ENCODE peak calls at places on chromosomes 16 and 17, in six cellular contexts. One of them, this sample, is unnamed.

GRCh38 chr17:41490022-41490421 is 312 bp upstream of the KRT36 start:
- DNase-seq in HFFc6: no peak
- DNase-seq in Kasumi-1: no peak
- DNase-seq in RPMI8226: no peak
- DNase-seq in stimulated activated CD8-positive, alpha-beta memory T cell treated with anti-CD3 and anti-CD28 coated beads, Interleukin-15, amount 100 ng/mL, for 1 hour: no peak
- DNase-seq in lung microvascular endothelial cell: no peak
- DNase-seq in this sample: no peak

GRCh38 chr16:31507617-31507928 is 618 bp downstream of the RUSF1 start:
- DNase-seq in Kasumi-1: no peak
- DNase-seq in RPMI8226: no peak
- DNase-seq in stimulated activated CD8-positive, alpha-beta memory T cell treated with anti-CD3 and anti-CD28 coated beads, Interleukin-15, amount 100 ng/mL, for 1 hour: no peak
- DNase-seq in lung microvascular endothelial cell: no peak
- DNase-seq in HFFc6: no peak
- DNase-seq in this sample: no peak

GRCh38 chr17:19347323-19348080 is 15.0 kb downstream of the B9D1 start:
- DNase-seq in HFFc6: no peak
- DNase-seq in Kasumi-1: no peak
- DNase-seq in RPMI8226: no peak
- DNase-seq in stimulated activated CD8-positive, alpha-beta memory T cell treated with anti-CD3 and anti-CD28 coated beads, Interleukin-15, amount 100 ng/mL, for 1 hour: no peak
- DNase-seq in lung microvascular endothelial cell: no peak
- DNase-seq in this sample: no peak

GRCh38 chr16:86093801-86094750 is 195.1 kb downstream of the IRF8 start:
- DNase-seq in stimulated activated CD8-positive, alpha-beta memory T cell treated with anti-CD3 and anti-CD28 coated beads, Interleukin-15, amount 100 ng/mL, for 1 hour: no peak
- DNase-seq in Kasumi-1: no peak
- DNase-seq in lung microvascular endothelial cell: no peak
- DNase-seq in RPMI8226: no peak
- DNase-seq in HFFc6: no peak
- DNase-seq in this sample: no peak

GRCh38 chr16:4517812-4518211 is 20.8 kb downstream of the CDIP1 start:
- DNase-seq in stimulated activated CD8-positive, alpha-beta memory T cell treated with anti-CD3 and anti-CD28 coated beads, Interleukin-15, amount 100 ng/mL, for 1 hour: no peak
- DNase-seq in HFFc6: no peak
- DNase-seq in lung microvascular endothelial cell: peak
- DNase-seq in RPMI8226: peak
- DNase-seq in Kasumi-1: peak
- DNase-seq in this sample: no peak

GRCh38 chr17:2955931-2956582 is 107.3 kb downstream of the OR1D5 start:
- DNase-seq in Kasumi-1: no peak
- DNase-seq in stimulated activated CD8-positive, alpha-beta memory T cell treated with anti-CD3 and anti-CD28 coated beads, Interleukin-15, amount 100 ng/mL, for 1 hour: no peak
- DNase-seq in RPMI8226: no peak
- DNase-seq in lung microvascular endothelial cell: no peak
- DNase-seq in HFFc6: no peak
- DNase-seq in this sample: no peak

GRCh38 chr16:85490971-85491771 is 122.0 kb upstream of the GSE1 start:
- DNase-seq in lung microvascular endothelial cell: peak
- DNase-seq in stimulated activated CD8-positive, alpha-beta memory T cell treated with anti-CD3 and anti-CD28 coated beads, Interleukin-15, amount 100 ng/mL, for 1 hour: peak
- DNase-seq in Kasumi-1: peak
- DNase-seq in HFFc6: no peak
- DNase-seq in RPMI8226: peak
- DNase-seq in this sample: no peak

GRCh38 chr17:1762906-1763829 is 1.3 kb downstream of the SERPINF1 start:
- DNase-seq in lung microvascular endothelial cell: no peak
- DNase-seq in HFFc6: peak
- DNase-seq in RPMI8226: no peak
- DNase-seq in Kasumi-1: no peak
- DNase-seq in stimulated activated CD8-positive, alpha-beta memory T cell treated with anti-CD3 and anti-CD28 coated beads, Interleukin-15, amount 100 ng/mL, for 1 hour: no peak
- DNase-seq in this sample: no peak

GRCh38 chr16:85923153-85924021 is 24.4 kb downstream of the IRF8 start:
- DNase-seq in stimulated activated CD8-positive, alpha-beta memory T cell treated with anti-CD3 and anti-CD28 coated beads, Interleukin-15, amount 100 ng/mL, for 1 hour: no peak
- DNase-seq in HFFc6: peak
- DNase-seq in Kasumi-1: no peak
- DNase-seq in RPMI8226: no peak
- DNase-seq in lung microvascular endothelial cell: peak
- DNase-seq in this sample: no peak

GRCh38 chr17:49365667-49366066 is 3.6 kb upstream of the ZNF652 start:
- DNase-seq in HFFc6: peak
- DNase-seq in stimulated activated CD8-positive, alpha-beta memory T cell treated with anti-CD3 and anti-CD28 coated beads, Interleukin-15, amount 100 ng/mL, for 1 hour: no peak
- DNase-seq in lung microvascular endothelial cell: peak
- DNase-seq in RPMI8226: peak
- DNase-seq in Kasumi-1: peak
- DNase-seq in this sample: no peak

GRCh38 chr16:74448990-74449389 is 27.7 kb upstream of the CLEC18B start:
- DNase-seq in HFFc6: peak
- DNase-seq in lung microvascular endothelial cell: no peak
- DNase-seq in Kasumi-1: peak
- DNase-seq in RPMI8226: no peak
- DNase-seq in stimulated activated CD8-positive, alpha-beta memory T cell treated with anti-CD3 and anti-CD28 coated beads, Interleukin-15, amount 100 ng/mL, for 1 hour: no peak
- DNase-seq in this sample: no peak

GRCh38 chr16:70534949-70535348 is 11.3 kb downstream of the SF3B3 start:
- DNase-seq in lung microvascular endothelial cell: no peak
- DNase-seq in HFFc6: no peak
- DNase-seq in RPMI8226: no peak
- DNase-seq in Kasumi-1: no peak
- DNase-seq in stimulated activated CD8-positive, alpha-beta memory T cell treated with anti-CD3 and anti-CD28 coated beads, Interleukin-15, amount 100 ng/mL, for 1 hour: no peak
- DNase-seq in this sample: no peak

GRCh38 chr16:84699147-84699711 is 571 bp upstream of the USP10 start:
- DNase-seq in HFFc6: no peak
- DNase-seq in stimulated activated CD8-positive, alpha-beta memory T cell treated with anti-CD3 and anti-CD28 coated beads, Interleukin-15, amount 100 ng/mL, for 1 hour: no peak
- DNase-seq in RPMI8226: peak
- DNase-seq in Kasumi-1: peak
- DNase-seq in lung microvascular endothelial cell: peak
- DNase-seq in this sample: no peak

GRCh38 chr16:56279132-56279531 is 87.8 kb downstream of the GNAO1 start:
- DNase-seq in HFFc6: no peak
- DNase-seq in RPMI8226: no peak
- DNase-seq in stimulated activated CD8-positive, alpha-beta memory T cell treated with anti-CD3 and anti-CD28 coated beads, Interleukin-15, amount 100 ng/mL, for 1 hour: no peak
- DNase-seq in lung microvascular endothelial cell: no peak
- DNase-seq in Kasumi-1: peak
- DNase-seq in this sample: peak